ENCODE peak calls at places on chromosomes 13 and 19, in four cellular contexts. D is stimulated activated CD4-positive, alpha-beta T cell treated with anti-CD3 and anti-CD28 coated beads, Interleukin-1b, Interleukin-23, amount 100 ng/mL, for 4 hours; Z is amniotic stem cell; M is SK-MEL-5. W is an unnamed sample.

GRCh38 chr19:3313199-3313575 is 53.2 kb upstream of the NFIC start:
- DNase-seq in M (no peak), D (no peak), Z (no peak), W (no peak)

GRCh38 chr19:41409288-41409687 is 11.7 kb downstream of the BCKDHA start:
- DNase-seq in D (no peak), Z (no peak), M (peak), W (peak)

GRCh38 chr13:80473695-80474094 is 132.8 kb upstream of the SPRY2 start:
- DNase-seq in M (no peak), D (no peak), Z (peak), W (no peak)

GRCh38 chr19:18460313-18460712 is 22.4 kb upstream of the ISYNA1 start:
- DNase-seq in Z (no peak), M (no peak), D (no peak), W (no peak)

GRCh38 chr13:48511621-48512232 is 21.2 kb downstream of the RCBTB2 start:
- DNase-seq in Z (no peak), M (no peak), D (no peak), W (no peak)

GRCh38 chr13:33918199-33918932 is 100.4 kb downstream of the RFC3 start:
- DNase-seq in D (no peak), M (no peak), Z (peak), W (peak)

GRCh38 chr13:31476753-31477152 is 262.6 kb upstream of the RXFP2 start:
- DNase-seq in M (no peak), Z (no peak), D (no peak), W (no peak)

GRCh38 chr13:73835138-73835721 is 299.0 kb downstream of the KLF12 start:
- DNase-seq in D (no peak), M (peak), Z (no peak), W (peak)

GRCh38 chr13:79799049-79799448 is 318.1 kb downstream of the NDFIP2 start:
- DNase-seq in Z (no peak), M (no peak), D (no peak), W (no peak)

GRCh38 chr13:113437408-113438010 is 15.8 kb downstream of the ADPRHL1 start:
- DNase-seq in M (peak), D (no peak), Z (no peak), W (no peak)

GRCh38 chr13:73945871-73946270 is 188.3 kb downstream of the KLF12 start:
- DNase-seq in D (no peak), Z (no peak), M (no peak), W (no peak)

GRCh38 chr13:45332831-45333219 is 8.2 kb downstream of the TPT1 start:
- DNase-seq in Z (no peak), D (no peak), M (no peak), W (no peak)

GRCh38 chr19:43148233-43148632 is 38.1 kb downstream of the PSG5 start:
- DNase-seq in D (no peak), Z (no peak), M (no peak), W (peak)

GRCh38 chr13:102643656-102644055 is 46.9 kb downstream of the TPP2 start:
- DNase-seq in Z (no peak), M (no peak), D (no peak), W (no peak)

GRCh38 chr19:46618670-46619231 is 6.1 kb downstream of the PTGIR start:
- DNase-seq in D (no peak), M (no peak), Z (no peak), W (no peak)

GRCh38 chr13:42997381-42997780 is 5.3 kb upstream of the EPSTI1 start:
- DNase-seq in M (no peak), D (no peak), Z (no peak), W (no peak)

GRCh38 chr13:67440240-67440639 is 210.1 kb upstream of the PCDH9 start:
- DNase-seq in M (no peak), D (no peak), Z (no peak), W (no peak)

GRCh38 chr13:93450226-93450625 is 223.6 kb downstream of the GPC6 start:
- DNase-seq in Z (no peak), D (no peak), M (no peak), W (no peak)

GRCh38 chr13:61685683-61686013 is 270.0 kb upstream of the PCDH20 start:
- DNase-seq in D (no peak), Z (no peak), M (peak), W (no peak)

GRCh38 chr13:44352671-44353070 is 21.0 kb upstream of the SERP2 start:
- DNase-seq in Z (no peak), D (no peak), M (no peak), W (no peak)

GRCh38 chr19:55484571-55485438 is at the start of gene NAT14:
- DNase-seq in M (peak), Z (peak), D (peak), W (no peak)

GRCh38 chr19:15631817-15632216 is 8.9 kb upstream of the CYP4F3 start:
- DNase-seq in Z (no peak), D (peak), M (peak), W (no peak)

GRCh38 chr13:40984670-40985366 is 34.3 kb downstream of the ELF1 start:
- DNase-seq in M (no peak), Z (no peak), D (no peak), W (no peak)

GRCh38 chr19:48968179-48968661 is 3.1 kb downstream of the FTL start:
- DNase-seq in D (no peak), Z (no peak), M (no peak), W (no peak)

GRCh38 chr13:91785435-91786137 is 387.2 kb downstream of the GPC5 start:
- DNase-seq in D (no peak), Z (no peak), M (peak), W (no peak)

GRCh38 chr13:26590379-26590778 is 32.9 kb downstream of the WASF3 start:
- DNase-seq in D (no peak), Z (no peak), M (no peak), W (no peak)

GRCh38 chr13:56459291-56459690 is 681.4 kb upstream of the PRR20A start:
- DNase-seq in D (no peak), Z (no peak), M (no peak), W (no peak)

GRCh38 chr19:9673912-9674668 is 810 bp downstream of the ZNF562 start:
- DNase-seq in D (peak), M (no peak), Z (no peak), W (no peak)

W was measured in HFF-Myc.